ENCODE peak calls at places on chromosomes 11 and 22, in four cellular contexts. One of them, this sample, is unnamed.

GRCh38 chr11:59463176-59463575 is 6.4 kb downstream of the OR4D6 start:
- DNase-seq in stomach: no peak
- DNase-seq in uterus: peak
- DNase-seq in left ventricle myocardium inferior: no peak
- DNase-seq in this sample: peak

GRCh38 chr11:44711772-44712608 is 14.8 kb upstream of the TSPAN18 start:
- DNase-seq in stomach: no peak
- DNase-seq in uterus: no peak
- DNase-seq in left ventricle myocardium inferior: no peak
- DNase-seq in this sample: no peak

GRCh38 chr11:57429946-57430345 is 3.0 kb upstream of the SLC43A3 start:
- DNase-seq in stomach: peak
- DNase-seq in uterus: no peak
- DNase-seq in left ventricle myocardium inferior: no peak
- DNase-seq in this sample: no peak

GRCh38 chr11:19802773-19803293 is 90.2 kb downstream of the NAV2 start:
- DNase-seq in stomach: no peak
- DNase-seq in uterus: no peak
- DNase-seq in left ventricle myocardium inferior: no peak
- DNase-seq in this sample: no peak

GRCh38 chr11:129605815-129606214 is 209.8 kb upstream of the TMEM45B start:
- DNase-seq in stomach: no peak
- DNase-seq in uterus: no peak
- DNase-seq in left ventricle myocardium inferior: no peak
- DNase-seq in this sample: no peak

GRCh38 chr11:133082851-133083488 is 449.3 kb downstream of the OPCML start:
- DNase-seq in stomach: peak
- DNase-seq in uterus: peak
- DNase-seq in left ventricle myocardium inferior: peak
- DNase-seq in this sample: no peak

GRCh38 chr11:32785262-32785661 is 9.2 kb downstream of the CCDC73 start:
- DNase-seq in stomach: no peak
- DNase-seq in uterus: no peak
- DNase-seq in left ventricle myocardium inferior: no peak
- DNase-seq in this sample: no peak

GRCh38 chr11:96254087-96254486 is 88.9 kb downstream of the MAML2 start:
- DNase-seq in stomach: no peak
- DNase-seq in uterus: no peak
- DNase-seq in left ventricle myocardium inferior: no peak
- DNase-seq in this sample: no peak

GRCh38 chr22:25362883-25363240 is 143.4 kb downstream of the CRYBB2 start:
- DNase-seq in stomach: no peak
- DNase-seq in uterus: no peak
- DNase-seq in left ventricle myocardium inferior: no peak
- DNase-seq in this sample: no peak

GRCh38 chr11:57071829-57072228 is 83.1 kb downstream of the OR5AK2 start:
- DNase-seq in stomach: no peak
- DNase-seq in uterus: no peak
- DNase-seq in left ventricle myocardium inferior: no peak
- DNase-seq in this sample: no peak

GRCh38 chr11:62707277-62707771 is at the start of the genes BSCL2 and GNG3:
- DNase-seq in stomach: no peak
- DNase-seq in uterus: no peak
- DNase-seq in left ventricle myocardium inferior: no peak
- DNase-seq in this sample: no peak

GRCh38 chr22:42333544-42333943 is 63.1 kb upstream of the TCF20 start:
- DNase-seq in stomach: no peak
- DNase-seq in uterus: no peak
- DNase-seq in left ventricle myocardium inferior: no peak
- DNase-seq in this sample: no peak

GRCh38 chr11:12053606-12054361 is 45.4 kb upstream of the DKK3 start:
- DNase-seq in stomach: no peak
- DNase-seq in uterus: no peak
- DNase-seq in left ventricle myocardium inferior: no peak
- DNase-seq in this sample: peak

GRCh38 chr22:29277927-29278326 is 9.9 kb downstream of the EWSR1 start:
- DNase-seq in stomach: no peak
- DNase-seq in uterus: no peak
- DNase-seq in left ventricle myocardium inferior: no peak
- DNase-seq in this sample: no peak

GRCh38 chr22:29124777-29125506 is 52.1 kb downstream of the KREMEN1 start:
- DNase-seq in stomach: no peak
- DNase-seq in uterus: no peak
- DNase-seq in left ventricle myocardium inferior: no peak
- DNase-seq in this sample: no peak

GRCh38 chr11:14336507-14337503 is 22.2 kb downstream of the RRAS2 start:
- DNase-seq in stomach: no peak
- DNase-seq in uterus: no peak
- DNase-seq in left ventricle myocardium inferior: no peak
- DNase-seq in this sample: no peak

GRCh38 chr22:46770726-46771125 is 8.3 kb downstream of the TBC1D22A start:
- DNase-seq in stomach: no peak
- DNase-seq in uterus: no peak
- DNase-seq in left ventricle myocardium inferior: no peak
- DNase-seq in this sample: no peak
- H3K27ac ChIP-seq in stomach: peak
- H3K27ac ChIP-seq in uterus: peak
- H3K27ac ChIP-seq in left ventricle myocardium inferior: peak
- H3K27ac ChIP-seq in this sample: peak

DNA sequence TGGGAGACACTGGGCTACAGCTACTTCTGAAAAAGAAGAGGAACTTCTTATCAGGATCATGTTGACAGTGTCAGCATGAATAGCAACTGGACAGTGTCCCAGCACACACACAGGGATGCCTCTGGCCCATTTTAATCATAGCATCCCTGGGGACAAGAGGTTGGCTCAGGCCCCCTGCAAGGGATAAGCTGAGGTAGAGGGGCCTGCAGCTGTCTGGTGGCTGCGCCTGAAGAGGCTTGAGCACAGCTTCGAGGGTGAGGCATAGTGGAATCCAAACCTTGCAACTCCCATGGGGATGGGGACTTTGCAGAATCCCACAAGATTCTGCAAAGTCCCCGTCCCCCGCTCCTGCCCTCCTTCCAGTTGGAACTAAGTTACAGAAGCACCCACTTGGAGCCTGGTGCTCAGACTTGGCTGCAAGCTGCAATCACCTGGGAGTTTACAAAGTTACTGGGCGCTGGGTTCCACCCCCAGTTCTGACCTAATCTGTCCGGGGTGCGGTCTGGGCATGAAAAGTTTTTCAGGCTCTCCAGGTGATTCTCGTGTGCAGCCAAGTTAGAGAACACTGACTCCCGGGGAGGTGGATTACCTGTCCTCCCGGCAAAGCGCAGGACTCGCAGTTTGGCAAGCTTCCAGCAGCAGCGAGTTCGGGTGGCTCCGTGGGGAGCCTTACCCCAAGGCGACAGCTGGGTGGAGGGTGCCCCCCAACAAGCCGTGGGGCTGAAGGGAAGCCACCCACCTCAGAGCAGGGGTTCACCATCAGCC is 16.0 kb upstream of the LINC01488 start:
- DNase-seq in stomach: no peak
- DNase-seq in uterus: no peak
- DNase-seq in left ventricle myocardium inferior: peak
- DNase-seq in this sample: no peak
- H3K27ac ChIP-seq in stomach: no peak
- H3K27ac ChIP-seq in uterus: no peak
- H3K27ac ChIP-seq in left ventricle myocardium inferior: no peak
- H3K27ac ChIP-seq in this sample: no peak

DNA sequence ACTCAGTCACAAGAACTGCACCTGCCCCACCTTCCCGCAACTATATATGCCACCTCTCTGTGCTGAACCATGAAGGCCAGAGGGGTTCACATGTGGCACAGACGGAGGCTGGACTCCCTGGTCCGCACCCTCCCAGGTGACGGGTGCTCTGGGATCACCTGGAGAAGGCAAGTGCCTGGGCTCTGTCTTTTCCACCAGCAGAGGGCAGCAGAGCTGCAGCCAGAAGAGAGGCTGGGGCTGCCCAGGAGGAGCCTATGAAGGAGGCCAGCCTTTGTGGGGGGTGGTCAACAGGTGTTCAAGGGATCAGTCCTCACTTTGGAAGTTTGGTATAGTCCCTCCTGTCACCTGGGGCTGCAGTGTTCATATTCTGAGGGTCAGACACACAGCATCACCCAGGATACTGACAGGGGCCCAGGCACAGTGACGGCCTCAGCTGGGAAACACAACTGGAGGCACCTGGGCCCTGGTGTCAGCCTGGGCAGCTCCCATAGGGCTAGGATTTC is 39.2 kb upstream of the IGLL5 start:
- DNase-seq in stomach: peak
- DNase-seq in uterus: peak
- DNase-seq in left ventricle myocardium inferior: peak
- DNase-seq in this sample: no peak
- H3K27ac ChIP-seq in stomach: no peak
- H3K27ac ChIP-seq in uterus: no peak
- H3K27ac ChIP-seq in left ventricle myocardium inferior: no peak
- H3K27ac ChIP-seq in this sample: no peak

GRCh38 chr22:20940178-20940790 is 23.1 kb downstream of the CRKL start:
- DNase-seq in stomach: no peak
- DNase-seq in uterus: no peak
- DNase-seq in left ventricle myocardium inferior: no peak
- DNase-seq in this sample: no peak

GRCh38 chr22:20937794-20938148 is 20.6 kb downstream of the CRKL start:
- DNase-seq in stomach: no peak
- DNase-seq in uterus: no peak
- DNase-seq in left ventricle myocardium inferior: no peak
- DNase-seq in this sample: peak

GRCh38 chr22:20938272-20938671 is 21.1 kb downstream of the CRKL start:
- DNase-seq in stomach: no peak
- DNase-seq in uterus: no peak
- DNase-seq in left ventricle myocardium inferior: no peak
- DNase-seq in this sample: no peak

GRCh38 chr22:20933910-20934309 is 16.7 kb downstream of the CRKL start:
- DNase-seq in stomach: no peak
- DNase-seq in uterus: no peak
- DNase-seq in left ventricle myocardium inferior: no peak
- DNase-seq in this sample: no peak

DNA sequence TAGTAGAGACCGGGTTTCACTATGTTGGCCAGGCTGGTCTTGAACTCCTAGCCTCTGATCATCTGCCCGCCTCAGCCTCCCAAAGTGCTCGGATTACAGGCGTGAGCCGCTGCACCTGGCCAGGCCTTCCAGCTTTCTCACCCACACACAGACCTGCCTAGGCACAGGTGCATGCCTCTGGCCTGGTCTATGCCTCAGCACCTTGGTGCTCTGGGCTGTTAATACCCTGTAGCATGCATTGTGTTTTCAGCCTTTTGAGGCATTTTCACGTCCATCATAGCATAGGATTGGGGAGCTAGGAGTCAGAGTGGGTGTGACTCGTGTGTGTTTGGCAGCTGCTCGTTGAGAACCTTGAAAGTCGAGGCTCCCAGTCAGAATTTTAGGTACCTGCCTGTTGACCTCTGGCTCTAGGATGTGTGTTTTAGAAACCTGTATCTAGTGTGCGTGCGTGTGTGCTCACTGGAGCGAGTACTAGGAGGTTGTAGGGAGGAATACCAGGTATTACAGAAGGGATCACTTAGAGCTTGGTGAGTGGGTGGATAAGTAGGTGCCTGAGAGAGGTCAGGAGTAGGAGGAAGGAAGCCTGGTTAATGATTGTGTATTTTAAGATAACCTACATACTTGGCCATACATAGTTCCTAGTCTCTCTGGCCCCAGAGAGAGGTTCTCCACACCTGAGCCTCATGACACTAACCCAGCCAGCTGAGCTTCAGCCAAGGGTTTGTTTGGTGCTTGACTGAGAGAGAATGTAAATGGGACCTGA is 20.0 kb downstream of the CRKL start:
- DNase-seq in stomach: peak
- DNase-seq in uterus: no peak
- DNase-seq in left ventricle myocardium inferior: no peak
- DNase-seq in this sample: peak
- H3K27ac ChIP-seq in stomach: peak
- H3K27ac ChIP-seq in uterus: no peak
- H3K27ac ChIP-seq in left ventricle myocardium inferior: no peak
- H3K27ac ChIP-seq in this sample: no peak

DNA sequence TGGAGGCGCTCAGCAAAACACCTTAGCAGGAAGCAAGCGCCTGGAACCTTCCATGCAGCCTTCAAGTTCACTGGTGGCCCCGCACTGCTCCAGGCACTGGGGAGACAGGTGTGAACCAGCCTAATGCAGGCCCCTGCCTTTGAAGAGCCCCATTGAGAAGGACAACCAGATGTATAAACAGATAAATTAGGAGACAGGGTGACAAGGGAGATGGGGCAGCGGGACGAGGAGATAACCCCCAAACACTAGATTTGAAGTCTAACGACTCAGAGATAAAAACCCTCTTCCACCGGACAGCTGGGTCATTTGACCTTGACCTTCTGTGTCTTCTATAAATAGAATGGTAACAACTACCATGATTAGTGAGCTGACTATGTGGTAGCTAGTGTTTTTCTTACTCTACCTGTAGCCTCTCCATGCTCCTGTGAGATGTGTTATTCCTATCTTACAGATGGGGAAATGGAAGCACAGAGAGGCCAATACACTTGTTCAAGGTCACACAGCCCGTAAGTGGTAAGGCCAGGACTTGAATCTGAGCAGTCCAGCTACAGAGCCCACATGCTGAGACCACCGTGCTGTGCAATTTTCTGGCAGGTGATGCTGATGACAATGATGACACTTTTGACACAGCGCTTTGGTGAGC is 2.0 kb upstream of the PDGFB start:
- DNase-seq in stomach: no peak
- DNase-seq in uterus: no peak
- DNase-seq in left ventricle myocardium inferior: no peak
- DNase-seq in this sample: no peak
- H3K27ac ChIP-seq in stomach: no peak
- H3K27ac ChIP-seq in uterus: no peak
- H3K27ac ChIP-seq in left ventricle myocardium inferior: no peak
- H3K27ac ChIP-seq in this sample: no peak

GRCh38 chr11:93542753-93543246 is 391 bp downstream of the SMCO4 start:
- DNase-seq in stomach: peak
- DNase-seq in uterus: peak
- DNase-seq in left ventricle myocardium inferior: peak
- DNase-seq in this sample: peak

GRCh38 chr11:93541884-93542752 is 1.1 kb downstream of the SMCO4 start:
- DNase-seq in stomach: peak
- DNase-seq in uterus: peak
- DNase-seq in left ventricle myocardium inferior: peak
- DNase-seq in this sample: peak

GRCh38 chr11:93540337-93540736 is 2.9 kb downstream of the SMCO4 start:
- DNase-seq in stomach: no peak
- DNase-seq in uterus: no peak
- DNase-seq in left ventricle myocardium inferior: no peak
- DNase-seq in this sample: no peak

GRCh38 chr11:93543292-93543977 is at the start of gene SMCO4:
- DNase-seq in stomach: peak
- DNase-seq in uterus: peak
- DNase-seq in left ventricle myocardium inferior: peak
- DNase-seq in this sample: peak

GRCh38 chr11:93541154-93541553 is 2.0 kb downstream of the SMCO4 start:
- DNase-seq in stomach: no peak
- DNase-seq in uterus: no peak
- DNase-seq in left ventricle myocardium inferior: no peak
- DNase-seq in this sample: no peak
- H3K27ac ChIP-seq in stomach: peak
- H3K27ac ChIP-seq in uterus: peak
- H3K27ac ChIP-seq in left ventricle myocardium inferior: peak
- H3K27ac ChIP-seq in this sample: peak

GRCh38 chr22:37681001-37681424 is 5.1 kb upstream of the NOL12 start:
- DNase-seq in stomach: no peak
- DNase-seq in uterus: no peak
- DNase-seq in left ventricle myocardium inferior: no peak
- DNase-seq in this sample: no peak
- H3K27ac ChIP-seq in stomach: peak
- H3K27ac ChIP-seq in uterus: peak
- H3K27ac ChIP-seq in left ventricle myocardium inferior: peak
- H3K27ac ChIP-seq in this sample: peak